ENCODE peak calls at places on chromosome 18, in five cellular contexts. X is Caki2, F is H7, M is T-helper 1 cell, B is GDM1. A is an unnamed sample.

GRCh38 chr18:79544386-79544963 is 135.1 kb upstream of the CTDP1 start:
- DNase-seq in X (no peak), F (peak), B (no peak), M (no peak), A (no peak)

GRCh38 chr18:79664525-79665125 is 15.0 kb upstream of the CTDP1 start:
- DNase-seq in X (peak), F (no peak), B (no peak), M (no peak), A (no peak)

GRCh38 chr18:12361770-12362378 is 15.2 kb downstream of the AFG3L2 start:
- DNase-seq in F (no peak), X (no peak), M (no peak), B (no peak), A (peak)

GRCh38 chr18:10497350-10497749 is 28.5 kb upstream of the NAPG start:
- DNase-seq in B (no peak), F (no peak), X (no peak), M (no peak), A (no peak)

GRCh38 chr18:50528806-50529205 is 31.1 kb upstream of the MAPK4 start:
- DNase-seq in X (no peak), M (no peak), F (no peak), B (no peak), A (no peak)

GRCh38 chr18:77081387-77081773 is 51.2 kb downstream of the MBP start:
- DNase-seq in M (no peak), F (no peak), X (no peak), B (peak), A (no peak)

GRCh38 chr18:58416704-58417683 is 211.9 kb downstream of the ALPK2 start:
- DNase-seq in B (no peak), X (no peak), F (no peak), M (no peak), A (no peak)

GRCh38 chr18:74234326-74235171 is 57.2 kb downstream of the CYB5A start:
- DNase-seq in F (no peak), B (no peak), M (no peak), X (peak), A (no peak)

GRCh38 chr18:62324917-62325805 is at the start of gene TNFRSF11A:
- DNase-seq in X (peak), B (peak), M (peak), F (peak), A (no peak)

GRCh38 chr18:49597556-49597955 is 35.7 kb downstream of the LIPG start:
- DNase-seq in M (no peak), F (no peak), X (no peak), B (no peak), A (no peak)

GRCh38 chr18:47343291-47343690 is 91.8 kb upstream of the SKOR2 start:
- DNase-seq in B (no peak), X (no peak), M (no peak), F (no peak), A (no peak)

GRCh38 chr18:22164337-22165048 is 4.9 kb upstream of the GATA6 start:
- DNase-seq in B (no peak), F (peak), M (no peak), X (no peak), A (no peak)

GRCh38 chr18:8188196-8188595 is 421.0 kb upstream of the RAB12 start:
- DNase-seq in B (no peak), F (no peak), M (no peak), X (no peak), A (no peak)

GRCh38 chr18:61948196-61948800 is 55.5 kb upstream of the RNF152 start:
- DNase-seq in F (no peak), B (no peak), X (no peak), M (no peak), A (no peak)

GRCh38 chr18:13611058-13611615 is 115.2 kb downstream of the FAM210A start:
- DNase-seq in B (no peak), M (no peak), X (no peak), F (peak), A (peak)

GRCh38 chr18:43279015-43279758 is 1.9 kb upstream of the SYT4 start:
- DNase-seq in X (peak), M (no peak), F (peak), B (no peak), A (no peak)

GRCh38 chr18:75073654-75074053 is 135.3 kb downstream of the PTGR3 start:
- DNase-seq in B (no peak), F (no peak), M (no peak), X (no peak), A (no peak)

GRCh38 chr18:48719988-48720654 is 181.3 kb downstream of the CTIF start:
- DNase-seq in M (no peak), B (no peak), F (no peak), X (no peak), A (no peak)

GRCh38 chr18:3383381-3383915 is 66.5 kb upstream of the TGIF1 start:
- DNase-seq in B (no peak), F (no peak), X (peak), M (no peak), A (no peak)

GRCh38 chr18:76099931-76100457 is 395.0 kb downstream of the ZNF516 start:
- DNase-seq in X (no peak), F (no peak), M (no peak), B (no peak), A (no peak)

GRCh38 chr18:7122376-7122775 is 4.8 kb upstream of the LAMA1 start:
- DNase-seq in M (no peak), X (no peak), F (no peak), B (no peak), A (no peak)

GRCh38 chr18:48412339-48412929 is 3.3 kb upstream of the ZBTB7C start:
- DNase-seq in X (peak), M (no peak), F (peak), B (no peak), A (no peak)

GRCh38 chr18:39655341-39655740 is 2089.7 kb upstream of the CELF4 start:
- DNase-seq in M (no peak), F (no peak), B (no peak), X (no peak), A (no peak)

GRCh38 chr18:65523461-65523860 is 227.4 kb upstream of the CDH7 start:
- DNase-seq in F (no peak), M (no peak), X (no peak), B (no peak), A (no peak)

GRCh38 chr18:9679125-9679524 is 29.0 kb upstream of the RAB31 start:
- DNase-seq in F (no peak), X (no peak), B (no peak), M (no peak), A (no peak)

GRCh38 chr18:10463741-10464140 is 9.3 kb downstream of the APCDD1 start:
- DNase-seq in F (no peak), X (no peak), M (no peak), B (no peak), A (no peak)

GRCh38 chr18:76451475-76452331 is 43.3 kb downstream of the ZNF516 start:
- DNase-seq in B (no peak), X (no peak), F (no peak), M (no peak), A (no peak)

GRCh38 chr18:11889284-11889683 is 18.8 kb downstream of the MPPE1 start:
- DNase-seq in B (no peak), F (no peak), M (no peak), X (no peak), A (no peak)

GRCh38 chr18:24138281-24138883 is 480 bp upstream of the CABYR start:
- DNase-seq in B (no peak), X (no peak), M (no peak), F (no peak), A (no peak)

GRCh38 chr18:31619291-31619690 is 27.6 kb downstream of the TTR start:
- DNase-seq in F (no peak), M (no peak), X (no peak), B (no peak), A (no peak)

GRCh38 chr18:28961669-28962228 is 784.8 kb upstream of the CDH2 start:
- DNase-seq in X (peak), F (peak), M (no peak), B (no peak), A (no peak)

GRCh38 chr18:42801706-42802105 is 313.8 kb downstream of the RIT2 start:
- DNase-seq in M (no peak), B (no peak), X (no peak), F (no peak), A (no peak)

GRCh38 chr18:79964330-79965118 is at the start of gene HSBP1L1:
- DNase-seq in M (peak), X (peak), B (no peak), F (peak), A (peak)

GRCh38 chr18:79632765-79633164 is 46.8 kb upstream of the CTDP1 start:
- DNase-seq in F (no peak), M (no peak), B (no peak), X (no peak), A (peak)

GRCh38 chr18:43271593-43272432 is 5.5 kb downstream of the SYT4 start:
- DNase-seq in B (peak), M (no peak), X (no peak), F (peak), A (no peak)

GRCh38 chr18:48834421-48835011 is 116.2 kb downstream of the SMAD7 start:
- DNase-seq in M (peak), X (peak), F (no peak), B (peak), A (peak)

GRCh38 chr18:45658756-45659155 is 43.5 kb downstream of the SLC14A2 start:
- DNase-seq in B (no peak), F (no peak), X (peak), M (no peak), A (no peak)

GRCh38 chr18:56028514-56028913 is 440.5 kb upstream of the TCF4 start:
- DNase-seq in X (no peak), B (no peak), F (no peak), M (no peak), A (no peak)